ENCODE peak calls at places on chromosomes 4 and X, in six cellular contexts. T is pulmonary artery endothelial cell, D is heart right ventricle, W is posterior vena cava, N is Right ventricle myocardium superior, G is ELR. H is an unnamed sample.
A peak's percentile ranks its signal among the peaks of the same experiment; 100 is the strongest.

GRCh38 chrX:19017271-19017670 is 33.4 kb upstream of the PHKA2 start:
- DNase-seq in T (no peak), D (peak; percentile 7), W (no peak), N (no peak), G (peak; percentile 51), H (no peak)

GRCh38 chr4:73653695-73654106 is 33.5 kb upstream of the RASSF6 start:
- DNase-seq in T (peak; percentile 50), D (no peak), W (no peak), N (no peak), G (peak; percentile 67), H (no peak)

GRCh38 chr4:100286601-100287000 is 96.3 kb upstream of the DDIT4L start:
- DNase-seq in T (no peak), D (no peak), W (no peak), N (no peak), G (no peak), H (no peak)

GRCh38 chrX:15947648-15948317 is 93.2 kb upstream of the AP1S2 start:
- DNase-seq in T (peak; percentile 15), D (no peak), W (no peak), N (no peak), G (peak; percentile 80), H (no peak)

GRCh38 chr4:72305620-72306019 is 263.4 kb downstream of the ADAMTS3 start:
- DNase-seq in T (no peak), D (no peak), W (no peak), N (no peak), G (no peak), H (no peak)

GRCh38 chrX:104254442-104255115 is at the start of gene ESX1:
- DNase-seq in T (no peak), D (no peak), W (no peak), N (no peak), G (no peak), H (no peak)

GRCh38 chrX:113133316-113133715 is 292.7 kb upstream of the AMOT start:
- DNase-seq in T (no peak), D (no peak), W (no peak), N (no peak), G (no peak), H (no peak)

GRCh38 chr4:87499415-87500106 is 29.6 kb downstream of the SPARCL1 start:
- DNase-seq in T (no peak), D (no peak), W (no peak), N (no peak), G (no peak), H (no peak)

GRCh38 chr4:64895031-64895430 is 485.8 kb upstream of the TECRL start:
- DNase-seq in T (no peak), D (no peak), W (no peak), N (no peak), G (no peak), H (no peak)

GRCh38 chr4:43394976-43395375 is 502.5 kb downstream of the GRXCR1 start:
- DNase-seq in T (no peak), D (no peak), W (no peak), N (no peak), G (peak; percentile 17), H (no peak)

GRCh38 chr4:95572304-95572991 is 23.7 kb upstream of the UNC5C start:
- DNase-seq in T (peak; percentile 11), D (peak; percentile 12), W (peak; percentile 84), N (peak; percentile 64), G (no peak), H (no peak)

GRCh38 chrX:2520539-2520938 is 19.8 kb upstream of the DHRSX start:
- DNase-seq in T (no peak), D (no peak), W (no peak), N (no peak), G (no peak), H (no peak)

GRCh38 chrX:130080791-130081367 is 29.4 kb downstream of the ELF4 start:
- DNase-seq in T (no peak), D (no peak), W (no peak), N (no peak), G (no peak), H (no peak)

GRCh38 chr4:1939664-1940509 is 68.7 kb downstream of the NSD2 start:
- DNase-seq in T (peak; percentile 19), D (no peak), W (no peak), N (no peak), G (peak; percentile 82), H (no peak)

GRCh38 chrX:18449271-18449670 is 23.9 kb downstream of the CDKL5 start:
- DNase-seq in T (no peak), D (no peak), W (no peak), N (no peak), G (no peak), H (no peak)

GRCh38 chr4:4472344-4472958 is 69.4 kb downstream of the STX18 start:
- DNase-seq in T (no peak), D (no peak), W (no peak), N (no peak), G (no peak), H (no peak)

GRCh38 chrX:150522494-150522893 is 45.9 kb upstream of the MTM1 start:
- DNase-seq in T (no peak), D (no peak), W (no peak), N (no peak), G (no peak), H (no peak)

GRCh38 chr4:122584517-122584916 is 36.3 kb downstream of the IL21 start:
- DNase-seq in T (peak; percentile 26), D (no peak), W (no peak), N (no peak), G (peak; percentile 69), H (no peak)

GRCh38 chr4:185357220-185357619 is 38.5 kb downstream of the LRP2BP start:
- DNase-seq in T (no peak), D (no peak), W (no peak), N (no peak), G (no peak), H (no peak)

GRCh38 chrX:38437093-38437492 is 84.7 kb downstream of the OTC start:
- DNase-seq in T (no peak), D (no peak), W (no peak), N (no peak), G (peak; percentile 22), H (no peak)

GRCh38 chr4:188918787-188919186 is 779.5 kb downstream of the TRIML1 start:
- DNase-seq in T (no peak), D (no peak), W (no peak), N (no peak), G (no peak), H (no peak)

GRCh38 chr4:112277705-112278448 is 7.8 kb downstream of the TIFA start:
- DNase-seq in T (no peak), D (no peak), W (no peak), N (no peak), G (no peak), H (no peak)

GRCh38 chrX:85111347-85111746 is 107.7 kb downstream of the APOOL start:
- DNase-seq in T (no peak), D (no peak), W (no peak), N (no peak), G (peak; percentile 14), H (no peak)